ENCODE peak calls at places on chromosomes 2 and 18, in seven cellular contexts. V, A, U, T, B, H and Y are unnamed samples.

GRCh38 chr18:346607-347006 is 78.8 kb upstream of the THOC1 start:
- DNase-seq in V (no peak), A (no peak), U (no peak), T (no peak), B (no peak), H (no peak), Y (no peak)

GRCh38 chr2:239249781-239250180 is 151.0 kb downstream of the HDAC4 start:
- DNase-seq in V (no peak), A (no peak), U (no peak), T (no peak), B (no peak), H (peak; percentile 87), Y (no peak)

GRCh38 chr18:11923454-11923853 is 15.3 kb upstream of the MPPE1 start:
- DNase-seq in V (no peak), A (no peak), U (no peak), T (no peak), B (no peak), H (no peak), Y (no peak)

GRCh38 chr18:74899554-74899953 is 301.9 kb downstream of the ZNF407 start:
- DNase-seq in V (no peak), A (no peak), U (no peak), T (no peak), B (no peak), H (peak; percentile 67), Y (no peak)

GRCh38 chr2:71892132-71892730 is 255.4 kb downstream of the CYP26B1 start:
- DNase-seq in V (no peak), A (no peak), U (no peak), T (peak; percentile 30), B (no peak), H (peak; percentile 37), Y (no peak)

GRCh38 chr2:77028032-77028600 is 494.1 kb downstream of the LRRTM4 start:
- DNase-seq in V (no peak), A (no peak), U (no peak), T (no peak), B (no peak), H (no peak), Y (no peak)

GRCh38 chr2:217979151-217979811 is 23.5 kb downstream of the TNS1 start:
- DNase-seq in V (no peak), A (no peak), U (no peak), T (no peak), B (no peak), H (no peak), Y (no peak)

GRCh38 chr2:85326946-85327756 is 638 bp downstream of the TGOLN2 start:
- DNase-seq in V (peak; percentile 47), A (peak; percentile 50), U (peak; percentile 49), T (no peak), B (peak; percentile 58), H (peak; percentile 78), Y (peak; percentile 84)

GRCh38 chr2:162113771-162114168 is 38.3 kb downstream of the GCG start:
- DNase-seq in V (no peak), A (no peak), U (no peak), T (no peak), B (no peak), H (peak; percentile 69), Y (no peak)

GRCh38 chr2:101949304-101949703 is 42.5 kb upstream of the IL1R2 start:
- DNase-seq in V (no peak), A (no peak), U (no peak), T (no peak), B (no peak), H (no peak), Y (no peak)

GRCh38 chr2:160257015-160257741 is 57.1 kb upstream of the ITGB6 start:
- DNase-seq in V (peak; percentile 40), A (no peak), U (no peak), T (no peak), B (no peak), H (no peak), Y (no peak)

GRCh38 chr2:159968282-159968900 is 94.0 kb downstream of the PLA2R1 start:
- DNase-seq in V (peak; percentile 20), A (peak; percentile 31), U (no peak), T (no peak), B (no peak), H (peak; percentile 52), Y (peak; percentile 28)

GRCh38 chr2:120769787-120770120 is 34.1 kb downstream of the GLI2 start:
- DNase-seq in V (no peak), A (no peak), U (no peak), T (no peak), B (no peak), H (no peak), Y (no peak)

GRCh38 chr2:69316550-69316949 is 70.5 kb downstream of the GFPT1 start:
- DNase-seq in V (no peak), A (no peak), U (no peak), T (no peak), B (no peak), H (no peak), Y (no peak)

GRCh38 chr2:53740170-53740569 is 27.4 kb upstream of the CHAC2 start:
- DNase-seq in V (no peak), A (peak; percentile 14), U (no peak), T (no peak), B (no peak), H (no peak), Y (no peak)

DNA sequence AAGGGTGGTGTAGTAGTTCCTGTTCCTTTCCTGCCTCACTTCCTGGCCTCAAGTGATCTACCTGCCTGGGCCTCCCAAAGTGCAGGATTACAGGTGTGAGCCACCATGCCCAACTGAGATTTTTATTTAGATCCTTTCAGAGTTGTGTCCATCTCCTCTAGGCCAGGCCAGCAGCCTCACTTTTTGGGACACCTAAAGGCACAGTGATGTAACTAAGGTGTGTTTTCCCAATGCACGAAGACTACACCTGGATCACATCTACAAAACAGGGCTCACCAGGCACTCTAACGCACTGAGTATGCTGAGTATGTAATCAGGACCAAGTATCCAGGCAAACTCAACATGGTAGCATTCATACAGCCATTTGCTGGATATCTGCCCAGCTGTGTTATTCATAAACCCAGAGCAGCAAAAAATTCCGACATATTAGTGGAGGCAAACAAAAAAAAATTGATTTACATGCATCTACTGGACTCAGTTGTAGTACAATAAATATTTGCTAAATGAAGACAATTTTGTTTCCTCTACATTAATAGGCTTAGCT is 33.8 kb downstream of the LPIN2 start:
- DNase-seq in V (peak; percentile 35), A (no peak), U (no peak), T (no peak), B (no peak), H (no peak), Y (no peak)
- H3K4me1 ChIP-seq in V (peaks cover 78% of the 10 kb centered on the region), A (peaks cover 54% of the 10 kb centered on the region), U (peaks cover 78% of the 10 kb centered on the region), T (peaks cover 11% of the 10 kb centered on the region), B (peaks cover 63% of the 10 kb centered on the region), H (peaks cover 75% of the 10 kb centered on the region), Y (peaks cover 57% of the 10 kb centered on the region)

GRCh38 chr2:219509780-219510511 is 4.3 kb upstream of the ASIC4 start:
- DNase-seq in V (peak; percentile 63), A (peak; percentile 92), U (peak; percentile 25), T (peak; percentile 91), B (peak; percentile 25), H (peak; percentile 82), Y (peak; percentile 40)

GRCh38 chr2:219512524-219513216 is 1.6 kb upstream of the ASIC4 start:
- DNase-seq in V (no peak), A (no peak), U (no peak), T (no peak), B (no peak), H (no peak), Y (no peak)

GRCh38 chr2:219511547-219512325 is 2.5 kb upstream of the ASIC4 start:
- DNase-seq in V (no peak), A (peak; percentile 48), U (no peak), T (no peak), B (no peak), H (no peak), Y (no peak)

GRCh38 chr2:219508933-219509779 is 5.1 kb upstream of the ASIC4 start:
- DNase-seq in V (no peak), A (no peak), U (no peak), T (no peak), B (no peak), H (no peak), Y (no peak)

GRCh38 chr2:219510512-219511135 is 3.7 kb upstream of the ASIC4 start:
- DNase-seq in V (no peak), A (no peak), U (no peak), T (no peak), B (no peak), H (no peak), Y (no peak)
- H3K4me1 ChIP-seq in V (no peaks in the 10 kb centered on the region), A (peaks cover 71% of the 10 kb centered on the region), U (peaks cover 15% of the 10 kb centered on the region), T (peaks cover 7% of the 10 kb centered on the region), B (peaks cover 26% of the 10 kb centered on the region), H (peaks cover 6% of the 10 kb centered on the region), Y (peaks cover 10% of the 10 kb centered on the region)

DNA sequence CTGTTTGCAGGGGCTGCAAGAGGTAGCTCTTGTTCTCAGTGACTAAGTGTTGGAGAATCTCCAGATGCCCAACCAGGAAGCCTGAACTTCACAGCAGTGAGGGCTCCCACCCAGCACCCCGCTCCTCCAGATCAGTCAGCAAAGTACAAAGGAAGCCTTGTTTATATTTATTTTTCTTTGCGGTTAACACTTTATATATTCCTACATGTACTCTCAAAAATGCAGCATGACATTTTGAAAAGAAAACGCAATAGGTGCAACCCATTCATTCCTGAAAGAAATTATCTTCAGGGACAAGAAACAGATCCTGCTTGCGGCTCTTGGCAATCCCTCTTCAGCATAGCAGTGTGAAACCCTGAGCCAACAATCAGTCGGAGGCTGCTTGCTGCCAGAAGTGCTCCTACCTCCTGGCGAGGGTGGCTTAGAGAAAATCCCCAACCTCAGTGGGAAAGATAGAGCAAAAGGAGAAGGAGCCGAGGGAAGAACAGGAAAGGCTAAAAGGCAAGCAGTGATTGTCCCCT is 66.0 kb upstream of the ATL2 start:
- DNase-seq in V (no peak), A (no peak), U (no peak), T (no peak), B (no peak), H (no peak), Y (no peak)
- H3K4me1 ChIP-seq in V (no peaks in the 10 kb centered on the region), A (peaks cover 20% of the 10 kb centered on the region), U (no peaks in the 10 kb centered on the region), T (peaks cover 31% of the 10 kb centered on the region), B (no peaks in the 10 kb centered on the region), H (peaks cover 13% of the 10 kb centered on the region), Y (no peaks in the 10 kb centered on the region)

GRCh38 chr2:134202361-134202760 is 51.5 kb upstream of the MGAT5 start:
- DNase-seq in V (no peak), A (no peak), U (no peak), T (no peak), B (no peak), H (no peak), Y (no peak)
- H3K4me1 ChIP-seq in V (peaks cover 10% of the 10 kb centered on the region), A (peaks cover 27% of the 10 kb centered on the region), U (peaks cover 43% of the 10 kb centered on the region), T (peaks cover 32% of the 10 kb centered on the region), B (peaks cover 43% of the 10 kb centered on the region), H (peaks cover 58% of the 10 kb centered on the region), Y (peaks cover 34% of the 10 kb centered on the region)